ENCODE peak calls at places on chromosomes 13 and 19, in seven cellular contexts. Z is heart left ventricle; O is endodermal cell; N is brain microvascular endothelial cell; P is body of pancreas; B is CD8-positive, alpha-beta T cell; Q is thoracic aorta. E is an unnamed sample.

GRCh38 chr13:73934215-73934623 is 200.0 kb downstream of the KLF12 start:
- DNase-seq in B (no peak), O (no peak), Q (no peak), Z (no peak), P (no peak), N (no peak), E (no peak)

GRCh38 chr19:28883241-28883693 is 329.7 kb downstream of the UQCRFS1 start:
- DNase-seq in O (peak; percentile 65), B (no peak), N (no peak), Z (no peak), Q (no peak), P (peak; percentile 7), E (no peak)

GRCh38 chr19:30091856-30092255 is 149.8 kb downstream of the URI1 start:
- DNase-seq in O (no peak), Q (no peak), P (no peak), B (no peak), N (no peak), Z (no peak), E (no peak)

GRCh38 chr13:72805663-72806341 is 23.9 kb downstream of the PIBF1 start:
- DNase-seq in B (no peak), Q (no peak), P (no peak), Z (no peak), O (no peak), N (no peak), E (no peak)

GRCh38 chr13:110799246-110800236 is 86.0 kb downstream of the ING1 start:
- DNase-seq in P (peak; percentile 39), B (no peak), O (no peak), Q (no peak), Z (no peak), N (peak; percentile 39), E (no peak)

GRCh38 chr19:42191855-42192254 is 25.6 kb downstream of the DEDD2 start:
- DNase-seq in B (no peak), Q (no peak), Z (no peak), N (no peak), O (no peak), P (peak; percentile 53), E (peak; percentile 71)

GRCh38 chr13:51811920-51812328 is 8.0 kb upstream of the DHRS12 start:
- DNase-seq in O (no peak), Q (no peak), B (no peak), Z (no peak), N (no peak), P (no peak), E (no peak)

GRCh38 chr19:48636859-48637448 is at the start of gene DBP:
- DNase-seq in Q (no peak), Z (peak; percentile 75), P (peak; percentile 65), B (peak; percentile 51), N (no peak), O (peak; percentile 83), E (no peak)

GRCh38 chr13:74129500-74130144 is 4.6 kb downstream of the KLF12 start:
- DNase-seq in N (no peak), B (peak; percentile 47), O (no peak), Q (no peak), P (no peak), Z (no peak), E (no peak)

GRCh38 chr19:40612831-40613668 is 11.9 kb downstream of the LTBP4 start:
- DNase-seq in B (peak; percentile 69), Z (peak; percentile 85), P (peak; percentile 40), O (peak; percentile 97), Q (no peak), N (peak; percentile 57), E (no peak)

GRCh38 chr19:12946092-12946845 is 607 bp downstream of the RAD23A start:
- DNase-seq in Q (no peak), P (peak; percentile 76), Z (peak; percentile 79), B (peak; percentile 37), N (peak; percentile 83), O (peak; percentile 96), E (no peak)

GRCh38 chr13:99614465-99614885 is 113.2 kb downstream of the TM9SF2 start:
- DNase-seq in P (peak; percentile 75), B (no peak), O (peak; percentile 75), N (no peak), Q (no peak), Z (no peak), E (no peak)

GRCh38 chr13:89455741-89456140 is 1784.6 kb downstream of the SLITRK5 start:
- DNase-seq in N (no peak), P (no peak), O (no peak), B (no peak), Q (no peak), Z (no peak), E (no peak)

GRCh38 chr13:43905435-43906031 is 25.8 kb downstream of the LACC1 start:
- DNase-seq in O (peak; percentile 63), B (no peak), Q (no peak), Z (no peak), P (peak; percentile 60), N (peak; percentile 60), E (peak; percentile 29)

GRCh38 chr13:31742102-31742695 is 2.9 kb downstream of the RXFP2 start:
- DNase-seq in Z (no peak), P (peak; percentile 59), Q (no peak), O (peak; percentile 89), B (peak; percentile 34), N (peak; percentile 55), E (no peak)

GRCh38 chr19:31054430-31054829 is 294.8 kb downstream of the TSHZ3 start:
- DNase-seq in B (no peak), P (peak; percentile 22), N (peak; percentile 69), Z (peak; percentile 63), O (peak; percentile 90), Q (no peak), E (peak; percentile 25)

GRCh38 chr13:69155136-69155535 is 952.5 kb upstream of the ATXN8OS start:
- DNase-seq in Z (no peak), Q (no peak), O (no peak), P (no peak), B (no peak), N (no peak), E (no peak)
- H3K4me3 ChIP-seq in Z (no peak overlapping the region), Q (no peak overlapping the region), O (no peak overlapping the region), P (no peak overlapping the region), B (no peak overlapping the region), N (no peak overlapping the region), E (no peak overlapping the region)

GRCh38 chr19:44954649-44955499 is at the start of gene CLPTM1:
- DNase-seq in O (peak; percentile 98), Q (peak; percentile 87), B (peak; percentile 98), P (peak; percentile 98), N (peak; percentile 94), Z (peak; percentile 99), E (peak; percentile 82)
- TF ChIP-seq CTCF in O (no peak), Q (no peak), B (no peak), P (no peak), N (no peak), Z (no peak), E (no peak)

DNA sequence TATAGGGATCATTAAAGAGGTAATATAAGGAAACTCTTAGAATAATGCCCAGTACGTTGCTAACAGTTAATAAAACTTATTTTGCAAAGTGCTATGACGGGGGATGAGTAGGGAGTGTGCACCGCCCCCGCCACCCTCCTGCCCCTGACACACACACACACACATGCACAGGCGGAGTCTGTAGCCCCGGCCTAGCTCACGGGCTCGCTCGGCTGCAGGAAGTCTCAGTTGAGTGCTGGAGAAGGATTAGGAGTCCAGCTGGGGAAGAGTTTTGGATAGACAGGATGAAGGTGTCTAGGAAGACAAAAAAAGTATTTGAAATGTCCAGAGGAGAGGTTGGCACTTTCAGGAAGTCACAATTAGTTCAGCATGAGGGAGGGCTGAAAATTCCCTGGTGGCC is 21.5 kb downstream of the GSX1 start:
- DNase-seq in Q (no peak), Z (no peak), N (no peak), B (no peak), O (peak; percentile 4), P (no peak), E (no peak)
- H3K27me3 ChIP-seq in Q (no peaks in the 10 kb centered on the region), Z (peaks cover 26% of the 10 kb centered on the region), N (no peaks in the 10 kb centered on the region), B (no peaks in the 10 kb centered on the region), O (peaks cover 96% of the 10 kb centered on the region), P (peaks cover 3% of the 10 kb centered on the region), E (no peaks in the 10 kb centered on the region)

GRCh38 chr13:24691381-24691780 is 11.2 kb downstream of the ATP12A start:
- DNase-seq in O (no peak), Z (no peak), N (no peak), B (no peak), P (no peak), Q (no peak), E (no peak)

GRCh38 chr13:24692541-24692940 is 12.3 kb downstream of the ATP12A start:
- DNase-seq in P (peak; percentile 33), Q (no peak), O (no peak), B (no peak), N (peak; percentile 67), Z (no peak), E (no peak)

GRCh38 chr13:24688111-24688510 is 7.9 kb downstream of the ATP12A start:
- DNase-seq in N (no peak), O (no peak), Z (no peak), P (no peak), Q (no peak), B (no peak), E (no peak)

GRCh38 chr13:24685314-24685713 is 5.1 kb downstream of the ATP12A start:
- DNase-seq in N (no peak), B (no peak), P (no peak), Q (no peak), Z (no peak), O (no peak), E (no peak)

DNA sequence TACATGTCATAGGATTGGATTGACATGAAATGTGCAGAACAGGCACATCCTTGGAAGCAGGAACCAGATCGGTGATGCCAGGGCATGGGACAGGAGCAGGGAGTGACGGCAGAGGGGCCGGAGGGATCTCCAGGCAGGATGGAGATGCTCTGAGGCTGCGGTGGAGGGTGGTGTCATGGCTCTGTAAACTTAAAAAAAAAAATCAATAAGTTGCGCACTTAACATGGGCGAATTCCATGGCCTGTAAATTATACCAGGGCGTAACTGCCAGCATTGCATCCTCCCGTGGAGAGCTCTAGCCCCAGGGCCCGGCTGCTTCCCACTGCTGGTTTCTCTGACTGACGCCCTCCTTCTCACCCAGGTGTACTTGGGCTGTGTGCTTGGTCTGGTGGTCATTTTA is 8.7 kb downstream of the ATP12A start:
- DNase-seq in P (no peak), B (no peak), O (no peak), Z (no peak), Q (no peak), N (no peak), E (no peak)
- H3K4me3 ChIP-seq in P (no peak overlapping the region), B (no peak overlapping the region), O (no peak overlapping the region), Z (no peak overlapping the region), Q (no peak overlapping the region), N (no peak overlapping the region), E (no peak overlapping the region)

DNA sequence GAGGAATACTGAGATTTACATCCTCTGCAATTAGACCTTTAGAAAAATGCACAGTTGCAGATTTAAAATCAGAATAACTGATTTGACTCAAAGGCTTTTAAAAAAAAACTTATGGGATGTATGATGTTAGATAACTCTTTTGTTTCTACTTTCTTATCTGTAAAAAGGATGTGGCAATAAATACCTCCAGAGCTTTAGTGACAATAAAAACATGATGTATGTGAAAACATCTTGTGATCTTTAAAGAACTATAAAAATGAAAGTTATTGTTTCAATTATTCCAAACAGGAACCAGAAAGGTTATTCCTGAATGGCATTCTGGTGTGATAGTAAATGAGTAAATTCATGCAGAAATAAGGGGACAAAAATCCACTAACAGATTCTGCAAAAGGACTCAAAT is 2712.2 kb upstream of the PCDH20 start:
- DNase-seq in O (no peak), Z (no peak), Q (no peak), P (no peak), B (no peak), N (no peak), E (no peak)
- TF ChIP-seq CTCF in O (no peak), Z (no peak), Q (no peak), P (no peak), B (no peak), N (no peak), E (no peak)

E was measured in kidney epithelial cell.